ENCODE peak calls at places on chromosomes 16 and 17, in ten cellular contexts. Q is right cardiac atrium, L is body of pancreas, G is A549, Z is mammary epithelial cell, K is SW480, A is A172, B is amniotic stem cell, O is nucleus accumbens, W is dorsolateral prefrontal cortex. F is an unnamed sample.

GRCh38 chr17:52709724-52710123 is 551.2 kb upstream of the CA10 start:
- DNase-seq in Z (no peak), O (no peak), K (no peak), G (no peak), B (no peak), W (no peak), A (no peak), Q (no peak), L (no peak), F (no peak)

GRCh38 chr16:15829460-15829859 is 27.4 kb downstream of the MYH11 start:
- DNase-seq in B (no peak), W (no peak), A (no peak), Q (peak), G (no peak), Z (no peak), K (no peak), O (no peak), L (peak), F (peak)

GRCh38 chr17:43768382-43768781 is 9.8 kb upstream of the SOST start:
- DNase-seq in Z (no peak), O (no peak), Q (peak), K (no peak), G (no peak), B (no peak), W (no peak), L (peak), A (no peak), F (peak)

GRCh38 chr17:42288078-42288984 is at the start of gene STAT5A:
- DNase-seq in G (peak), O (no peak), W (peak), Z (peak), B (no peak), A (peak), L (peak), K (peak), Q (peak), F (peak)

GRCh38 chr17:27778193-27778592 is 22.1 kb downstream of the NOS2 start:
- DNase-seq in O (no peak), A (peak), W (no peak), Z (peak), L (no peak), B (no peak), K (peak), Q (no peak), G (no peak), F (no peak)

GRCh38 chr16:12786077-12786476 is 17.6 kb downstream of the CPPED1 start:
- DNase-seq in A (no peak), Z (no peak), B (no peak), O (no peak), W (no peak), Q (no peak), K (no peak), L (no peak), G (no peak), F (no peak)

GRCh38 chr17:37706446-37706845 is 38.4 kb downstream of the HNF1B start:
- DNase-seq in O (no peak), Z (no peak), A (no peak), G (no peak), L (no peak), K (peak), B (no peak), Q (no peak), W (no peak), F (no peak)

GRCh38 chr17:55098765-55099164 is 130.2 kb downstream of the STXBP4 start:
- DNase-seq in L (no peak), B (no peak), A (no peak), Z (no peak), O (no peak), G (no peak), W (no peak), Q (no peak), K (no peak), F (no peak)

GRCh38 chr17:21027031-21027430 is 15.8 kb downstream of the USP22 start:
- DNase-seq in B (no peak), K (no peak), A (no peak), L (no peak), W (no peak), O (no peak), G (no peak), Q (no peak), Z (no peak), F (no peak)

GRCh38 chr17:2853722-2854580 is 57.7 kb downstream of the RAP1GAP2 start:
- DNase-seq in Z (peak), A (no peak), K (peak), G (peak), L (peak), W (no peak), B (no peak), O (no peak), Q (peak), F (no peak)

GRCh38 chr16:30555848-30556473 is 2.2 kb downstream of the ZNF764 start:
- DNase-seq in K (no peak), Q (no peak), Z (no peak), G (no peak), O (no peak), L (no peak), B (no peak), W (no peak), A (no peak), F (no peak)

GRCh38 chr17:5701371-5701770 is 117.1 kb upstream of the NLRP1 start:
- DNase-seq in G (no peak), Z (no peak), A (no peak), K (no peak), Q (no peak), O (no peak), B (no peak), W (no peak), L (no peak), F (no peak)

GRCh38 chr17:34358631-34359030 is 2.4 kb downstream of the CCL13 start:
- DNase-seq in O (no peak), Q (no peak), B (no peak), A (no peak), G (no peak), W (no peak), K (no peak), Z (no peak), L (no peak), F (no peak)

GRCh38 chr17:5355416-5356129 is 63.9 kb downstream of the NUP88 start:
- DNase-seq in Q (no peak), O (no peak), A (no peak), Z (no peak), L (no peak), K (no peak), G (no peak), W (no peak), B (no peak), F (no peak)

GRCh38 chr16:29664133-29664912 is 1.3 kb downstream of the SPN start:
- DNase-seq in G (no peak), O (no peak), L (peak), W (no peak), A (no peak), B (no peak), Z (no peak), K (no peak), Q (no peak), F (peak)

GRCh38 chr17:2709173-2709661 is 2.3 kb downstream of the CLUH start:
- DNase-seq in K (no peak), W (no peak), B (no peak), O (no peak), Q (peak), A (no peak), L (peak), Z (peak), G (peak), F (peak)

GRCh38 chr16:81522141-81522701 is 77.6 kb downstream of the CMIP start:
- DNase-seq in Z (no peak), W (no peak), O (no peak), Q (no peak), B (no peak), G (peak), L (no peak), A (peak), K (peak), F (peak)

GRCh38 chr17:19812407-19812806 is 55.3 kb downstream of the ULK2 start:
- DNase-seq in O (no peak), A (no peak), K (peak), W (peak), Z (no peak), B (no peak), Q (no peak), L (no peak), G (peak), F (no peak)

GRCh38 chr16:85437161-85438052 is 175.7 kb upstream of the GSE1 start:
- DNase-seq in L (peak), Z (no peak), K (no peak), B (no peak), Q (peak), W (no peak), A (no peak), G (no peak), O (no peak), F (no peak)

GRCh38 chr16:29683543-29684090 is 4.6 kb downstream of the QPRT start:
- DNase-seq in Z (no peak), G (no peak), Q (no peak), L (no peak), K (no peak), B (no peak), A (no peak), W (no peak), O (no peak), F (no peak)

GRCh38 chr17:83181991-83182619 is 102.7 kb downstream of the METRNL start:
- DNase-seq in G (no peak), B (no peak), L (peak), A (no peak), Q (no peak), Z (no peak), O (no peak), W (no peak), K (no peak), F (peak)

GRCh38 chr16:67039260-67040020 is 10.5 kb downstream of the CBFB start:
- DNase-seq in G (no peak), L (no peak), O (no peak), K (no peak), B (no peak), Z (no peak), Q (no peak), A (no peak), W (no peak), F (no peak)

GRCh38 chr16:4290236-4290830 is 17.5 kb upstream of the TFAP4 start:
- DNase-seq in Q (no peak), G (peak), W (no peak), O (no peak), L (no peak), B (peak), A (peak), Z (peak), K (peak), F (no peak)

GRCh38 chr17:8872036-8872704 is 4.7 kb upstream of the PIK3R6 start:
- DNase-seq in Q (no peak), O (no peak), G (no peak), A (no peak), B (no peak), Z (no peak), L (no peak), W (no peak), K (no peak), F (no peak)

GRCh38 chr17:64004903-64005733 is 7.0 kb downstream of the PRR29 start:
- DNase-seq in B (no peak), Z (no peak), W (no peak), K (no peak), L (no peak), O (no peak), A (no peak), Q (no peak), G (no peak), F (peak)

GRCh38 chr16:65121870-65122723 is at the start of gene CDH11:
- DNase-seq in K (peak), O (peak), Q (peak), L (peak), B (peak), W (peak), G (no peak), A (peak), Z (peak), F (peak)

GRCh38 chr17:76725580-76726230 is 701 bp downstream of the JMJD6 start:
- DNase-seq in A (peak), Q (peak), O (no peak), L (peak), Z (peak), W (peak), G (peak), B (no peak), K (peak), F (peak)

GRCh38 chr17:47980516-47980915 is 9.6 kb downstream of the CDK5RAP3 start:
- DNase-seq in G (no peak), K (no peak), Z (no peak), O (no peak), B (no peak), Q (no peak), L (no peak), A (no peak), W (no peak), F (no peak)

GRCh38 chr16:30096105-30096861 is at the start of gene YPEL3:
- DNase-seq in K (peak), Z (peak), W (peak), Q (peak), A (peak), L (peak), O (peak), B (peak), G (peak), F (peak)

GRCh38 chr17:64420143-64420670 is 28.7 kb upstream of the MILR1 start:
- DNase-seq in B (peak), W (no peak), G (peak), Z (peak), L (peak), A (peak), O (no peak), K (peak), Q (no peak), F (no peak)

GRCh38 chr17:45279898-45280297 is 18.0 kb upstream of the SPATA32 start:
- DNase-seq in K (no peak), Q (peak), O (no peak), L (no peak), W (no peak), B (no peak), A (no peak), G (no peak), Z (no peak), F (no peak)

GRCh38 chr16:30774367-30775130 is 12.4 kb downstream of the RNF40 start:
- DNase-seq in B (no peak), Q (no peak), K (no peak), W (no peak), Z (no peak), A (no peak), L (no peak), G (no peak), O (no peak), F (no peak)

GRCh38 chr17:45825792-45826191 is 18.9 kb upstream of the SPPL2C start:
- DNase-seq in L (no peak), A (no peak), Q (no peak), G (no peak), K (no peak), B (no peak), O (no peak), Z (no peak), W (peak), F (no peak)

GRCh38 chr17:1398900-1399299 is 1.1 kb downstream of the YWHAE start:
- DNase-seq in K (no peak), G (peak), L (peak), Z (peak), A (peak), B (no peak), Q (no peak), O (no peak), W (no peak), F (no peak)

F was measured in posterior vena cava.